ENCODE peak calls at places on chromosome 3, in four cellular contexts. E is AG09319, U is retina, T is NCI-H526. F is an unnamed sample.
A peak's percentile ranks its signal among the peaks of the same experiment; 100 is the strongest.

GRCh38 chr3:126355777-126356372 is 1.3 kb downstream of the KLF15 start:
- DNase-seq in U (peak; percentile 88), E (peak; percentile 64), T (peak; percentile 75), F (peak; percentile 33)

GRCh38 chr3:49454898-49455681 is 15.0 kb upstream of the DAG1 start:
- DNase-seq in T (no peak), U (no peak), E (no peak), F (no peak)

GRCh38 chr3:14885307-14885706 is 62.1 kb upstream of the NR2C2 start:
- DNase-seq in U (no peak), T (no peak), E (no peak), F (no peak)

GRCh38 chr3:144085964-144086363 is 114.3 kb downstream of the DIPK2A start:
- DNase-seq in T (no peak), E (no peak), U (no peak), F (no peak)

GRCh38 chr3:12405432-12406272 is 78.6 kb upstream of the TSEN2 start:
- DNase-seq in E (no peak), U (no peak), T (no peak), F (no peak)

GRCh38 chr3:134059680-134060560 is 30.2 kb upstream of the SLCO2A1 start:
- DNase-seq in T (no peak), E (no peak), U (no peak), F (no peak)

GRCh38 chr3:98759629-98760028 is 3.5 kb upstream of the ST3GAL6 start:
- DNase-seq in E (no peak), T (no peak), U (no peak), F (no peak)

GRCh38 chr3:115428825-115429224 is 194.5 kb upstream of the GAP43 start:
- DNase-seq in T (no peak), U (no peak), E (no peak), F (no peak)

GRCh38 chr3:35184775-35185174 is 454.6 kb upstream of the ARPP21 start:
- DNase-seq in T (no peak), E (no peak), U (no peak), F (no peak)

GRCh38 chr3:17258823-17259436 is 374.2 kb downstream of the PLCL2 start:
- DNase-seq in E (peak; percentile 8), T (no peak), U (peak; percentile 13), F (peak; percentile 14)

GRCh38 chr3:186949281-186949982 is 19.1 kb downstream of the ST6GAL1 start:
- DNase-seq in T (no peak), E (no peak), U (no peak), F (no peak)

GRCh38 chr3:46080124-46080991 is 53.1 kb upstream of the XCR1 start:
- DNase-seq in T (no peak), E (no peak), U (no peak), F (no peak)

GRCh38 chr3:150635076-150635475 is 32.0 kb downstream of the SELENOT start:
- DNase-seq in E (no peak), T (no peak), U (no peak), F (no peak)

GRCh38 chr3:190092250-190092649 is 28.4 kb downstream of the P3H2 start:
- DNase-seq in E (no peak), T (no peak), U (no peak), F (peak; percentile 65)

GRCh38 chr3:21995079-21995607 is 244.1 kb upstream of the ZNF385D start:
- DNase-seq in E (no peak), U (no peak), T (no peak), F (no peak)

GRCh38 chr3:167304077-167304476 is 76.0 kb downstream of the ZBBX start:
- DNase-seq in U (no peak), E (no peak), T (peak; percentile 35), F (no peak)

GRCh38 chr3:21274000-21274671 is 476.9 kb downstream of the ZNF385D start:
- DNase-seq in U (no peak), T (no peak), E (no peak), F (no peak)

GRCh38 chr3:117297541-117297940 is 588.0 kb downstream of the TUSC7 start:
- DNase-seq in T (no peak), U (no peak), E (no peak), F (no peak)

GRCh38 chr3:132652640-132653270 is 6.9 kb downstream of the ACAD11 start:
- DNase-seq in U (no peak), E (no peak), T (no peak), F (peak; percentile 40)

GRCh38 chr3:38386992-38387750 is 40.6 kb downstream of the XYLB start:
- DNase-seq in E (no peak), T (no peak), U (no peak), F (no peak)

GRCh38 chr3:184325715-184326114 is 11.3 kb downstream of the EIF4G1 start:
- DNase-seq in E (no peak), U (no peak), T (no peak), F (no peak)

GRCh38 chr3:114439279-114439678 is 145.5 kb downstream of the TIGIT start:
- DNase-seq in U (no peak), T (no peak), E (no peak), F (no peak)

GRCh38 chr3:126422571-126423091 is 27.9 kb downstream of the CFAP100 start:
- DNase-seq in T (no peak), E (no peak), U (no peak), F (no peak)

GRCh38 chr3:112734171-112734570 is 93.2 kb upstream of the CCDC80 start:
- DNase-seq in U (no peak), E (no peak), T (no peak), F (peak; percentile 20)

GRCh38 chr3:47104259-47104658 is 59.7 kb downstream of the SETD2 start:
- DNase-seq in U (no peak), E (no peak), T (no peak), F (no peak)

GRCh38 chr3:14947886-14948608 is 664 bp downstream of the NR2C2 start:
- DNase-seq in T (peak; percentile 90), U (peak; percentile 99), E (peak; percentile 89), F (peak; percentile 84)

GRCh38 chr3:125107861-125108567 is 52.2 kb upstream of the HEG1 start:
- DNase-seq in E (no peak), T (no peak), U (no peak), F (no peak)

GRCh38 chr3:188789201-188789600 is 382.6 kb upstream of the TPRG1 start:
- DNase-seq in E (no peak), T (no peak), U (no peak), F (no peak)

F was measured in HFF-Myc.